ENCODE peak calls at places on chromosomes 12 and 14, in nine cellular contexts. One of them, this sample, is unnamed.

GRCh38 chr14:47691829-47692228 is 16.4 kb upstream of the MDGA2 start:
- DNase-seq in neural crest cell: no peak
- DNase-seq in AG09319: no peak
- DNase-seq in tibial nerve: no peak
- DNase-seq in fibroblast of pulmonary artery: no peak
- DNase-seq in prostate gland: no peak
- DNase-seq in body of pancreas: no peak
- DNase-seq in heart left ventricle: no peak
- DNase-seq in endothelial cell: no peak
- DNase-seq in this sample: no peak

GRCh38 chr12:25401547-25402345 is 151.0 kb upstream of the KRAS start:
- DNase-seq in fibroblast of pulmonary artery: no peak
- DNase-seq in tibial nerve: no peak
- DNase-seq in body of pancreas: no peak
- DNase-seq in prostate gland: no peak
- DNase-seq in heart left ventricle: no peak
- DNase-seq in AG09319: no peak
- DNase-seq in endothelial cell: no peak
- DNase-seq in neural crest cell: no peak
- DNase-seq in this sample: no peak

GRCh38 chr14:85156319-85156718 is 373.6 kb upstream of the FLRT2 start:
- DNase-seq in prostate gland: no peak
- DNase-seq in neural crest cell: no peak
- DNase-seq in endothelial cell: no peak
- DNase-seq in tibial nerve: no peak
- DNase-seq in AG09319: no peak
- DNase-seq in heart left ventricle: no peak
- DNase-seq in body of pancreas: no peak
- DNase-seq in fibroblast of pulmonary artery: no peak
- DNase-seq in this sample: no peak

GRCh38 chr12:6183689-6184441 is 16.3 kb upstream of the CD9 start:
- DNase-seq in endothelial cell: no peak
- DNase-seq in AG09319: no peak
- DNase-seq in tibial nerve: no peak
- DNase-seq in fibroblast of pulmonary artery: peak; percentile 81
- DNase-seq in heart left ventricle: no peak
- DNase-seq in prostate gland: no peak
- DNase-seq in body of pancreas: peak; percentile 71
- DNase-seq in neural crest cell: no peak
- DNase-seq in this sample: no peak

GRCh38 chr12:100959481-100959880 is 164.9 kb downstream of the ANO4 start:
- DNase-seq in endothelial cell: no peak
- DNase-seq in heart left ventricle: no peak
- DNase-seq in AG09319: no peak
- DNase-seq in tibial nerve: no peak
- DNase-seq in fibroblast of pulmonary artery: peak; percentile 82
- DNase-seq in prostate gland: no peak
- DNase-seq in neural crest cell: no peak
- DNase-seq in body of pancreas: no peak
- DNase-seq in this sample: no peak

GRCh38 chr12:128784030-128784770 is 39.6 kb downstream of the SLC15A4 start:
- DNase-seq in heart left ventricle: no peak
- DNase-seq in neural crest cell: no peak
- DNase-seq in tibial nerve: no peak
- DNase-seq in body of pancreas: no peak
- DNase-seq in AG09319: no peak
- DNase-seq in prostate gland: no peak
- DNase-seq in fibroblast of pulmonary artery: peak; percentile 4
- DNase-seq in endothelial cell: no peak
- DNase-seq in this sample: no peak

GRCh38 chr12:48202766-48203165 is 326 bp downstream of the OR10AD1 start:
- DNase-seq in prostate gland: no peak
- DNase-seq in endothelial cell: no peak
- DNase-seq in fibroblast of pulmonary artery: no peak
- DNase-seq in neural crest cell: no peak
- DNase-seq in heart left ventricle: no peak
- DNase-seq in AG09319: no peak
- DNase-seq in tibial nerve: no peak
- DNase-seq in body of pancreas: no peak
- DNase-seq in this sample: no peak

GRCh38 chr14:72451081-72451972 is 442.6 kb downstream of the DPF3 start:
- DNase-seq in prostate gland: no peak
- DNase-seq in heart left ventricle: no peak
- DNase-seq in AG09319: no peak
- DNase-seq in body of pancreas: peak; percentile 11
- DNase-seq in tibial nerve: no peak
- DNase-seq in endothelial cell: peak; percentile 27
- DNase-seq in fibroblast of pulmonary artery: no peak
- DNase-seq in neural crest cell: no peak
- DNase-seq in this sample: peak; percentile 22

GRCh38 chr12:113248046-113248825 is 27.0 kb downstream of the TPCN1 start:
- DNase-seq in prostate gland: no peak
- DNase-seq in heart left ventricle: peak; percentile 46
- DNase-seq in tibial nerve: no peak
- DNase-seq in AG09319: no peak
- DNase-seq in fibroblast of pulmonary artery: no peak
- DNase-seq in body of pancreas: no peak
- DNase-seq in neural crest cell: no peak
- DNase-seq in endothelial cell: no peak
- DNase-seq in this sample: no peak

GRCh38 chr12:132715874-132716273 is 5.2 kb downstream of the PGAM5 start:
- DNase-seq in AG09319: no peak
- DNase-seq in fibroblast of pulmonary artery: no peak
- DNase-seq in tibial nerve: no peak
- DNase-seq in body of pancreas: no peak
- DNase-seq in neural crest cell: no peak
- DNase-seq in endothelial cell: no peak
- DNase-seq in heart left ventricle: no peak
- DNase-seq in prostate gland: no peak
- DNase-seq in this sample: no peak

GRCh38 chr14:90451443-90451842 is 54.6 kb downstream of the CALM1 start:
- DNase-seq in fibroblast of pulmonary artery: no peak
- DNase-seq in prostate gland: no peak
- DNase-seq in AG09319: no peak
- DNase-seq in neural crest cell: no peak
- DNase-seq in tibial nerve: no peak
- DNase-seq in heart left ventricle: no peak
- DNase-seq in body of pancreas: no peak
- DNase-seq in endothelial cell: no peak
- DNase-seq in this sample: no peak

GRCh38 chr12:8664228-8664963 is 1.8 kb upstream of the MFAP5 start:
- DNase-seq in heart left ventricle: peak; percentile 68
- DNase-seq in prostate gland: no peak
- DNase-seq in body of pancreas: no peak
- DNase-seq in neural crest cell: no peak
- DNase-seq in endothelial cell: no peak
- DNase-seq in AG09319: no peak
- DNase-seq in tibial nerve: peak; percentile 64
- DNase-seq in fibroblast of pulmonary artery: peak; percentile 7
- DNase-seq in this sample: no peak

GRCh38 chr12:13270817-13271216 is 74.3 kb downstream of the EMP1 start:
- DNase-seq in body of pancreas: no peak
- DNase-seq in endothelial cell: no peak
- DNase-seq in tibial nerve: no peak
- DNase-seq in AG09319: no peak
- DNase-seq in fibroblast of pulmonary artery: no peak
- DNase-seq in neural crest cell: no peak
- DNase-seq in prostate gland: no peak
- DNase-seq in heart left ventricle: no peak
- DNase-seq in this sample: no peak

GRCh38 chr14:70280931-70281330 is 78.6 kb downstream of the COX16 start:
- DNase-seq in neural crest cell: no peak
- DNase-seq in heart left ventricle: no peak
- DNase-seq in body of pancreas: no peak
- DNase-seq in tibial nerve: no peak
- DNase-seq in AG09319: no peak
- DNase-seq in fibroblast of pulmonary artery: no peak
- DNase-seq in endothelial cell: no peak
- DNase-seq in prostate gland: no peak
- DNase-seq in this sample: no peak
- TF ChIP-seq CTCF in neural crest cell: no peak
- TF ChIP-seq CTCF in heart left ventricle: no peak
- TF ChIP-seq CTCF in body of pancreas: no peak
- TF ChIP-seq CTCF in tibial nerve: no peak
- TF ChIP-seq CTCF in AG09319: no peak
- TF ChIP-seq CTCF in fibroblast of pulmonary artery: no peak
- TF ChIP-seq CTCF in endothelial cell: no peak
- TF ChIP-seq CTCF in prostate gland: no peak
- TF ChIP-seq CTCF in this sample: no peak

GRCh38 chr14:101812071-101812470 is 50.6 kb downstream of the PPP2R5C start:
- DNase-seq in fibroblast of pulmonary artery: no peak
- DNase-seq in endothelial cell: no peak
- DNase-seq in AG09319: no peak
- DNase-seq in heart left ventricle: no peak
- DNase-seq in tibial nerve: no peak
- DNase-seq in neural crest cell: no peak
- DNase-seq in prostate gland: no peak
- DNase-seq in body of pancreas: peak; percentile 57
- DNase-seq in this sample: no peak
- TF ChIP-seq CTCF in fibroblast of pulmonary artery: no peak
- TF ChIP-seq CTCF in endothelial cell: no peak
- TF ChIP-seq CTCF in AG09319: no peak
- TF ChIP-seq CTCF in heart left ventricle: no peak
- TF ChIP-seq CTCF in tibial nerve: no peak
- TF ChIP-seq CTCF in neural crest cell: no peak
- TF ChIP-seq CTCF in prostate gland: no peak
- TF ChIP-seq CTCF in body of pancreas: no peak
- TF ChIP-seq CTCF in this sample: no peak

GRCh38 chr12:30795660-30796507 is 41.1 kb upstream of the CAPRIN2 start:
- DNase-seq in endothelial cell: peak; percentile 72
- DNase-seq in tibial nerve: no peak
- DNase-seq in neural crest cell: peak; percentile 54
- DNase-seq in AG09319: no peak
- DNase-seq in heart left ventricle: peak; percentile 75
- DNase-seq in fibroblast of pulmonary artery: peak; percentile 87
- DNase-seq in body of pancreas: peak; percentile 59
- DNase-seq in prostate gland: no peak
- DNase-seq in this sample: peak; percentile 81
- TF ChIP-seq CTCF in endothelial cell: no peak
- TF ChIP-seq CTCF in tibial nerve: peak; percentile 50
- TF ChIP-seq CTCF in neural crest cell: peak; percentile 50
- TF ChIP-seq CTCF in AG09319: no peak
- TF ChIP-seq CTCF in heart left ventricle: peak; percentile 17
- TF ChIP-seq CTCF in fibroblast of pulmonary artery: no peak
- TF ChIP-seq CTCF in body of pancreas: no peak
- TF ChIP-seq CTCF in prostate gland: no peak
- TF ChIP-seq CTCF in this sample: no peak

DNA sequence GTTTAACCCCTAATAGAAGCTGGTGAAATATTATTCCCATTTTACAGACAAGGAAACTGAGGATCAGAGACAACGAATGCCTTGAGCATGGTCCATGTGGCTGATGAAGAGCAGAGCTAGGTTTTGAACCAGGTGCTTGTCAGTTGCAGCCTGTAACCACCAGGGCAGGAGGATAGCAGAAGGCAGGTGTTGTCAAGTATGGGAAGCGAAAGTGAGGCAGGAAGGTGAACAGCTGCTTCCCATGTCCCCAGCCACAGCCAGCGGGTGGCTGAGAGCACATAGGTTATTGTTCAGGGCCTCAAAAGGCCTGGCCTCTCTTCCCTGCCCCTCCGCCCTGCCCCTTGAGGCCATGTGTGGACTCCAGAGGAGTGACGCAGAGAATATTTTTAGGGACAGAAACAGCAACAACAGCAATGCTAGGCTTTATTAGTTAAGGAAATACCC is 39.6 kb downstream of the IQSEC3 start:
- DNase-seq in fibroblast of pulmonary artery: no peak
- DNase-seq in endothelial cell: peak; percentile 39
- DNase-seq in AG09319: no peak
- DNase-seq in neural crest cell: no peak
- DNase-seq in body of pancreas: no peak
- DNase-seq in heart left ventricle: no peak
- DNase-seq in tibial nerve: no peak
- DNase-seq in prostate gland: no peak
- DNase-seq in this sample: no peak
- TF ChIP-seq CTCF in fibroblast of pulmonary artery: no peak
- TF ChIP-seq CTCF in endothelial cell: peak; percentile 44
- TF ChIP-seq CTCF in AG09319: no peak
- TF ChIP-seq CTCF in neural crest cell: peak; percentile 41
- TF ChIP-seq CTCF in body of pancreas: no peak
- TF ChIP-seq CTCF in heart left ventricle: peak; percentile 18
- TF ChIP-seq CTCF in tibial nerve: no peak
- TF ChIP-seq CTCF in prostate gland: no peak
- TF ChIP-seq CTCF in this sample: peak; percentile 18

DNA sequence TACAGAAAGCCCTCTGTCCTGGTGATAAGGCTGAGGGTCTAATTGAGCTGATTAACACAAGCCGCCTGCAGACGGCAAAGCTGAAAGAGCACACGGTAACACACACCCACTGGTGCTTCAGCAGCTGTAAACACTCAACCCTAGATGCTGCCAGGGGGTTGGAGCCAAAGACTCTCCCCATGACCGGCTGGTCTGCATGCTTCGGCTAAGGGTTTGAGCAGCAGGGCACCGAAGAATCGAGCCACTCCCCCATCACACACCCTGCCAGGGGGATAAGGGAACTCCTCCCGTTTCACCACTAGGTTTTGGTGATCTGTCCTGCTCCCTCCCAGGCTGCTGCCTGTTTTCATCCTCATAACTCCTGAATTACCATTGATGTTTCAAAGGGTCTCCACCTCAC is 141.0 kb upstream of the OVCH1 start:
- DNase-seq in body of pancreas: no peak
- DNase-seq in heart left ventricle: no peak
- DNase-seq in neural crest cell: no peak
- DNase-seq in tibial nerve: no peak
- DNase-seq in fibroblast of pulmonary artery: no peak
- DNase-seq in endothelial cell: no peak
- DNase-seq in prostate gland: no peak
- DNase-seq in AG09319: no peak
- DNase-seq in this sample: no peak
- TF ChIP-seq CTCF in body of pancreas: no peak
- TF ChIP-seq CTCF in heart left ventricle: no peak
- TF ChIP-seq CTCF in neural crest cell: no peak
- TF ChIP-seq CTCF in tibial nerve: no peak
- TF ChIP-seq CTCF in fibroblast of pulmonary artery: no peak
- TF ChIP-seq CTCF in endothelial cell: no peak
- TF ChIP-seq CTCF in prostate gland: no peak
- TF ChIP-seq CTCF in AG09319: no peak
- TF ChIP-seq CTCF in this sample: no peak

DNA sequence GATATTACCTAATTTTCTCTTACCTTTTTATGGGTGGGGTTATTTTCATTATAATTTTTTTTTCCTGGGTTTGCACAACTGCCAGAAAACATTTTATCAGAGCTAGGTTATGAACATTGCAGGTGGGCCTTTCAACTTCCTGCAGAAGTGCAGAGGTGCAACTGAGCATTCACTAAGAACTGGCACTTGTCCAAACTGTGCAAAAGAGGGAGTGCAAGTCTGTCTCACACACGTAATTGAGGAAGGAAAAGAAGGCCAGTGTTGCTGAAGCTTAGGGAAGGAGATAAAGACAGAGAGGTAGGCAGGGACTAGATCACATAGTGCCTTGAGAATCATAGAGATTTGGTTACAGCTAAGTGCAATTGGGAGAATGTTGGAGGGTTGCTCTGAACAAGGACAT is 14.1 kb upstream of the AMN1 start:
- DNase-seq in fibroblast of pulmonary artery: no peak
- DNase-seq in heart left ventricle: no peak
- DNase-seq in body of pancreas: no peak
- DNase-seq in prostate gland: no peak
- DNase-seq in tibial nerve: no peak
- DNase-seq in AG09319: no peak
- DNase-seq in neural crest cell: no peak
- DNase-seq in endothelial cell: no peak
- DNase-seq in this sample: no peak
- TF ChIP-seq CTCF in fibroblast of pulmonary artery: no peak
- TF ChIP-seq CTCF in heart left ventricle: no peak
- TF ChIP-seq CTCF in body of pancreas: no peak
- TF ChIP-seq CTCF in prostate gland: no peak
- TF ChIP-seq CTCF in tibial nerve: no peak
- TF ChIP-seq CTCF in AG09319: no peak
- TF ChIP-seq CTCF in neural crest cell: no peak
- TF ChIP-seq CTCF in endothelial cell: no peak
- TF ChIP-seq CTCF in this sample: no peak

GRCh38 chr14:103520657-103521437 is 1.8 kb downstream of the CKB start:
- DNase-seq in AG09319: no peak
- DNase-seq in neural crest cell: peak; percentile 81
- DNase-seq in endothelial cell: peak; percentile 68
- DNase-seq in tibial nerve: peak; percentile 62
- DNase-seq in body of pancreas: peak; percentile 91
- DNase-seq in prostate gland: peak; percentile 85
- DNase-seq in heart left ventricle: peak; percentile 90
- DNase-seq in fibroblast of pulmonary artery: peak; percentile 52
- DNase-seq in this sample: peak; percentile 87
- TF ChIP-seq CTCF in AG09319: peak; percentile 45
- TF ChIP-seq CTCF in neural crest cell: peak; percentile 67
- TF ChIP-seq CTCF in endothelial cell: peak; percentile 37
- TF ChIP-seq CTCF in tibial nerve: peak; percentile 82
- TF ChIP-seq CTCF in body of pancreas: peak; percentile 33
- TF ChIP-seq CTCF in prostate gland: peak; percentile 65
- TF ChIP-seq CTCF in heart left ventricle: peak; percentile 53
- TF ChIP-seq CTCF in fibroblast of pulmonary artery: peak; percentile 19
- TF ChIP-seq CTCF in this sample: peak; percentile 56